ENCODE peak calls at places on chromosomes 3 and 15, in seven cellular contexts. One of them, this sample, is unnamed.

GRCh38 chr3:28077566-28077965 is 163.9 kb upstream of the CMC1 start:
- DNase-seq in AG08396: peak
- DNase-seq in NCI-H1092: no peak
- DNase-seq in ACHN: peak
- DNase-seq in A172: peak
- DNase-seq in frontal cortex: no peak
- DNase-seq in stimulated activated CD8-positive, alpha-beta memory T cell treated with anti-CD3 and anti-CD28 coated beads, Interleukin-15, amount 100 ng/mL, for 4 hours: no peak
- DNase-seq in this sample: no peak

GRCh38 chr3:99498544-99499234 is 139.7 kb upstream of the COL8A1 start:
- DNase-seq in AG08396: no peak
- DNase-seq in NCI-H1092: no peak
- DNase-seq in ACHN: no peak
- DNase-seq in A172: no peak
- DNase-seq in frontal cortex: no peak
- DNase-seq in stimulated activated CD8-positive, alpha-beta memory T cell treated with anti-CD3 and anti-CD28 coated beads, Interleukin-15, amount 100 ng/mL, for 4 hours: no peak
- DNase-seq in this sample: no peak

GRCh38 chr3:77815467-77815866 is 775.6 kb downstream of the ROBO2 start:
- DNase-seq in AG08396: no peak
- DNase-seq in NCI-H1092: peak
- DNase-seq in ACHN: peak
- DNase-seq in A172: no peak
- DNase-seq in frontal cortex: no peak
- DNase-seq in stimulated activated CD8-positive, alpha-beta memory T cell treated with anti-CD3 and anti-CD28 coated beads, Interleukin-15, amount 100 ng/mL, for 4 hours: no peak
- DNase-seq in this sample: no peak

GRCh38 chr15:61011576-61012336 is 217.3 kb downstream of the RORA start:
- DNase-seq in AG08396: no peak
- DNase-seq in NCI-H1092: no peak
- DNase-seq in ACHN: no peak
- DNase-seq in A172: no peak
- DNase-seq in frontal cortex: no peak
- DNase-seq in stimulated activated CD8-positive, alpha-beta memory T cell treated with anti-CD3 and anti-CD28 coated beads, Interleukin-15, amount 100 ng/mL, for 4 hours: no peak
- DNase-seq in this sample: no peak

GRCh38 chr3:87792532-87793321 is 266.1 kb downstream of the CGGBP1 start:
- DNase-seq in AG08396: no peak
- DNase-seq in NCI-H1092: no peak
- DNase-seq in ACHN: no peak
- DNase-seq in A172: peak
- DNase-seq in frontal cortex: no peak
- DNase-seq in stimulated activated CD8-positive, alpha-beta memory T cell treated with anti-CD3 and anti-CD28 coated beads, Interleukin-15, amount 100 ng/mL, for 4 hours: no peak
- DNase-seq in this sample: no peak

GRCh38 chr3:76152028-76152427 is 366.7 kb upstream of the ZNF717 start:
- DNase-seq in AG08396: no peak
- DNase-seq in NCI-H1092: no peak
- DNase-seq in ACHN: no peak
- DNase-seq in A172: no peak
- DNase-seq in frontal cortex: no peak
- DNase-seq in stimulated activated CD8-positive, alpha-beta memory T cell treated with anti-CD3 and anti-CD28 coated beads, Interleukin-15, amount 100 ng/mL, for 4 hours: no peak
- DNase-seq in this sample: no peak

GRCh38 chr3:84547971-84548970 is 410.5 kb upstream of the CADM2 start:
- DNase-seq in AG08396: peak
- DNase-seq in NCI-H1092: peak
- DNase-seq in ACHN: peak
- DNase-seq in A172: peak
- DNase-seq in frontal cortex: peak
- DNase-seq in stimulated activated CD8-positive, alpha-beta memory T cell treated with anti-CD3 and anti-CD28 coated beads, Interleukin-15, amount 100 ng/mL, for 4 hours: no peak
- DNase-seq in this sample: peak

GRCh38 chr3:53666026-53666425 is 171.6 kb downstream of the CACNA1D start:
- DNase-seq in AG08396: no peak
- DNase-seq in NCI-H1092: no peak
- DNase-seq in ACHN: no peak
- DNase-seq in A172: no peak
- DNase-seq in frontal cortex: no peak
- DNase-seq in stimulated activated CD8-positive, alpha-beta memory T cell treated with anti-CD3 and anti-CD28 coated beads, Interleukin-15, amount 100 ng/mL, for 4 hours: no peak
- DNase-seq in this sample: no peak

GRCh38 chr3:146803746-146804145 is 198.6 kb upstream of the PLSCR5 start:
- DNase-seq in AG08396: peak
- DNase-seq in NCI-H1092: no peak
- DNase-seq in ACHN: no peak
- DNase-seq in A172: peak
- DNase-seq in frontal cortex: no peak
- DNase-seq in stimulated activated CD8-positive, alpha-beta memory T cell treated with anti-CD3 and anti-CD28 coated beads, Interleukin-15, amount 100 ng/mL, for 4 hours: no peak
- DNase-seq in this sample: no peak

GRCh38 chr15:68795298-68795848 is 25.3 kb downstream of the ANP32A start:
- DNase-seq in AG08396: peak
- DNase-seq in NCI-H1092: no peak
- DNase-seq in ACHN: peak
- DNase-seq in A172: peak
- DNase-seq in frontal cortex: peak
- DNase-seq in stimulated activated CD8-positive, alpha-beta memory T cell treated with anti-CD3 and anti-CD28 coated beads, Interleukin-15, amount 100 ng/mL, for 4 hours: no peak
- DNase-seq in this sample: no peak

GRCh38 chr15:25618161-25618560 is 179.3 kb upstream of the UBE3A start:
- DNase-seq in AG08396: no peak
- DNase-seq in NCI-H1092: no peak
- DNase-seq in ACHN: no peak
- DNase-seq in A172: no peak
- DNase-seq in frontal cortex: no peak
- DNase-seq in stimulated activated CD8-positive, alpha-beta memory T cell treated with anti-CD3 and anti-CD28 coated beads, Interleukin-15, amount 100 ng/mL, for 4 hours: no peak
- DNase-seq in this sample: no peak

GRCh38 chr3:197500812-197501211 is 55.0 kb downstream of the BDH1 start:
- DNase-seq in AG08396: no peak
- DNase-seq in NCI-H1092: no peak
- DNase-seq in ACHN: no peak
- DNase-seq in A172: no peak
- DNase-seq in frontal cortex: no peak
- DNase-seq in stimulated activated CD8-positive, alpha-beta memory T cell treated with anti-CD3 and anti-CD28 coated beads, Interleukin-15, amount 100 ng/mL, for 4 hours: no peak
- DNase-seq in this sample: no peak

GRCh38 chr15:96767703-96768434 is 437.4 kb downstream of the NR2F2 start:
- DNase-seq in AG08396: no peak
- DNase-seq in NCI-H1092: no peak
- DNase-seq in ACHN: peak
- DNase-seq in A172: peak
- DNase-seq in frontal cortex: no peak
- DNase-seq in stimulated activated CD8-positive, alpha-beta memory T cell treated with anti-CD3 and anti-CD28 coated beads, Interleukin-15, amount 100 ng/mL, for 4 hours: no peak
- DNase-seq in this sample: peak

GRCh38 chr3:178719036-178719635 is 182.9 kb downstream of the KCNMB2 start:
- DNase-seq in AG08396: no peak
- DNase-seq in NCI-H1092: no peak
- DNase-seq in ACHN: no peak
- DNase-seq in A172: no peak
- DNase-seq in frontal cortex: no peak
- DNase-seq in stimulated activated CD8-positive, alpha-beta memory T cell treated with anti-CD3 and anti-CD28 coated beads, Interleukin-15, amount 100 ng/mL, for 4 hours: no peak
- DNase-seq in this sample: no peak

GRCh38 chr3:59563072-59563605 is 513.3 kb upstream of the CFAP20DC start:
- DNase-seq in AG08396: peak
- DNase-seq in NCI-H1092: no peak
- DNase-seq in ACHN: no peak
- DNase-seq in A172: peak
- DNase-seq in frontal cortex: no peak
- DNase-seq in stimulated activated CD8-positive, alpha-beta memory T cell treated with anti-CD3 and anti-CD28 coated beads, Interleukin-15, amount 100 ng/mL, for 4 hours: no peak
- DNase-seq in this sample: peak

GRCh38 chr3:183400352-183400751 is 28.1 kb downstream of the MCF2L2 start:
- DNase-seq in AG08396: no peak
- DNase-seq in NCI-H1092: no peak
- DNase-seq in ACHN: no peak
- DNase-seq in A172: no peak
- DNase-seq in frontal cortex: no peak
- DNase-seq in stimulated activated CD8-positive, alpha-beta memory T cell treated with anti-CD3 and anti-CD28 coated beads, Interleukin-15, amount 100 ng/mL, for 4 hours: no peak
- DNase-seq in this sample: no peak

GRCh38 chr3:14769531-14770325 is 49.0 kb upstream of the FGD5 start:
- DNase-seq in AG08396: peak
- DNase-seq in NCI-H1092: no peak
- DNase-seq in ACHN: no peak
- DNase-seq in A172: no peak
- DNase-seq in frontal cortex: no peak
- DNase-seq in stimulated activated CD8-positive, alpha-beta memory T cell treated with anti-CD3 and anti-CD28 coated beads, Interleukin-15, amount 100 ng/mL, for 4 hours: no peak
- DNase-seq in this sample: no peak

GRCh38 chr3:184423567-184423966 is 43.7 kb downstream of the CHRD start:
- DNase-seq in AG08396: no peak
- DNase-seq in NCI-H1092: no peak
- DNase-seq in ACHN: no peak
- DNase-seq in A172: no peak
- DNase-seq in frontal cortex: no peak
- DNase-seq in stimulated activated CD8-positive, alpha-beta memory T cell treated with anti-CD3 and anti-CD28 coated beads, Interleukin-15, amount 100 ng/mL, for 4 hours: no peak
- DNase-seq in this sample: no peak

GRCh38 chr3:154615451-154615850 is 185.5 kb upstream of the GPR149 start:
- DNase-seq in AG08396: no peak
- DNase-seq in NCI-H1092: no peak
- DNase-seq in ACHN: no peak
- DNase-seq in A172: no peak
- DNase-seq in frontal cortex: no peak
- DNase-seq in stimulated activated CD8-positive, alpha-beta memory T cell treated with anti-CD3 and anti-CD28 coated beads, Interleukin-15, amount 100 ng/mL, for 4 hours: no peak
- DNase-seq in this sample: no peak

GRCh38 chr15:70867911-70868467 is 14.0 kb upstream of the LARP6 start:
- DNase-seq in AG08396: peak
- DNase-seq in NCI-H1092: no peak
- DNase-seq in ACHN: no peak
- DNase-seq in A172: no peak
- DNase-seq in frontal cortex: no peak
- DNase-seq in stimulated activated CD8-positive, alpha-beta memory T cell treated with anti-CD3 and anti-CD28 coated beads, Interleukin-15, amount 100 ng/mL, for 4 hours: no peak
- DNase-seq in this sample: no peak

GRCh38 chr3:72663429-72663828 is 184.8 kb downstream of the SHQ1 start:
- DNase-seq in AG08396: no peak
- DNase-seq in NCI-H1092: peak
- DNase-seq in ACHN: no peak
- DNase-seq in A172: no peak
- DNase-seq in frontal cortex: peak
- DNase-seq in stimulated activated CD8-positive, alpha-beta memory T cell treated with anti-CD3 and anti-CD28 coated beads, Interleukin-15, amount 100 ng/mL, for 4 hours: no peak
- DNase-seq in this sample: no peak

GRCh38 chr3:184772667-184773272 is 39.2 kb upstream of the VPS8 start:
- DNase-seq in AG08396: no peak
- DNase-seq in NCI-H1092: no peak
- DNase-seq in ACHN: no peak
- DNase-seq in A172: no peak
- DNase-seq in frontal cortex: no peak
- DNase-seq in stimulated activated CD8-positive, alpha-beta memory T cell treated with anti-CD3 and anti-CD28 coated beads, Interleukin-15, amount 100 ng/mL, for 4 hours: no peak
- DNase-seq in this sample: no peak

GRCh38 chr15:56017511-56017910 is 24.1 kb upstream of the NEDD4 start:
- DNase-seq in AG08396: no peak
- DNase-seq in NCI-H1092: no peak
- DNase-seq in ACHN: no peak
- DNase-seq in A172: no peak
- DNase-seq in frontal cortex: no peak
- DNase-seq in stimulated activated CD8-positive, alpha-beta memory T cell treated with anti-CD3 and anti-CD28 coated beads, Interleukin-15, amount 100 ng/mL, for 4 hours: no peak
- DNase-seq in this sample: no peak

GRCh38 chr15:86004061-86004460 is 75.6 kb upstream of the AGBL1 start:
- DNase-seq in AG08396: no peak
- DNase-seq in NCI-H1092: no peak
- DNase-seq in ACHN: no peak
- DNase-seq in A172: no peak
- DNase-seq in frontal cortex: no peak
- DNase-seq in stimulated activated CD8-positive, alpha-beta memory T cell treated with anti-CD3 and anti-CD28 coated beads, Interleukin-15, amount 100 ng/mL, for 4 hours: no peak
- DNase-seq in this sample: no peak

GRCh38 chr3:94004301-94004910 is 24.0 kb downstream of the STX19 start:
- DNase-seq in AG08396: peak
- DNase-seq in NCI-H1092: no peak
- DNase-seq in ACHN: peak
- DNase-seq in A172: peak
- DNase-seq in frontal cortex: peak
- DNase-seq in stimulated activated CD8-positive, alpha-beta memory T cell treated with anti-CD3 and anti-CD28 coated beads, Interleukin-15, amount 100 ng/mL, for 4 hours: no peak
- DNase-seq in this sample: peak

GRCh38 chr3:97389883-97390282 is 374.7 kb upstream of the ARL6 start:
- DNase-seq in AG08396: no peak
- DNase-seq in NCI-H1092: peak
- DNase-seq in ACHN: no peak
- DNase-seq in A172: no peak
- DNase-seq in frontal cortex: no peak
- DNase-seq in stimulated activated CD8-positive, alpha-beta memory T cell treated with anti-CD3 and anti-CD28 coated beads, Interleukin-15, amount 100 ng/mL, for 4 hours: no peak
- DNase-seq in this sample: no peak

GRCh38 chr15:92503889-92504288 is 110.2 kb downstream of the ST8SIA2 start:
- DNase-seq in AG08396: no peak
- DNase-seq in NCI-H1092: no peak
- DNase-seq in ACHN: no peak
- DNase-seq in A172: no peak
- DNase-seq in frontal cortex: no peak
- DNase-seq in stimulated activated CD8-positive, alpha-beta memory T cell treated with anti-CD3 and anti-CD28 coated beads, Interleukin-15, amount 100 ng/mL, for 4 hours: no peak
- DNase-seq in this sample: no peak

GRCh38 chr15:64016257-64016656 is 30.0 kb downstream of the DAPK2 start:
- DNase-seq in AG08396: no peak
- DNase-seq in NCI-H1092: no peak
- DNase-seq in ACHN: no peak
- DNase-seq in A172: no peak
- DNase-seq in frontal cortex: no peak
- DNase-seq in stimulated activated CD8-positive, alpha-beta memory T cell treated with anti-CD3 and anti-CD28 coated beads, Interleukin-15, amount 100 ng/mL, for 4 hours: no peak
- DNase-seq in this sample: no peak

GRCh38 chr3:12458901-12459300 is 25.4 kb upstream of the TSEN2 start:
- DNase-seq in AG08396: no peak
- DNase-seq in NCI-H1092: no peak
- DNase-seq in ACHN: no peak
- DNase-seq in A172: no peak
- DNase-seq in frontal cortex: no peak
- DNase-seq in stimulated activated CD8-positive, alpha-beta memory T cell treated with anti-CD3 and anti-CD28 coated beads, Interleukin-15, amount 100 ng/mL, for 4 hours: no peak
- DNase-seq in this sample: no peak

GRCh38 chr3:60104045-60104444 is 1054.2 kb upstream of the CFAP20DC start:
- DNase-seq in AG08396: no peak
- DNase-seq in NCI-H1092: no peak
- DNase-seq in ACHN: no peak
- DNase-seq in A172: no peak
- DNase-seq in frontal cortex: no peak
- DNase-seq in stimulated activated CD8-positive, alpha-beta memory T cell treated with anti-CD3 and anti-CD28 coated beads, Interleukin-15, amount 100 ng/mL, for 4 hours: no peak
- DNase-seq in this sample: no peak

GRCh38 chr15:65399001-65399706 is 21.4 kb upstream of the IGDCC3 start:
- DNase-seq in AG08396: no peak
- DNase-seq in NCI-H1092: no peak
- DNase-seq in ACHN: no peak
- DNase-seq in A172: no peak
- DNase-seq in frontal cortex: no peak
- DNase-seq in stimulated activated CD8-positive, alpha-beta memory T cell treated with anti-CD3 and anti-CD28 coated beads, Interleukin-15, amount 100 ng/mL, for 4 hours: no peak
- DNase-seq in this sample: no peak

GRCh38 chr15:84552896-84553295 is 47.9 kb upstream of the ZSCAN2 start:
- DNase-seq in AG08396: peak
- DNase-seq in NCI-H1092: no peak
- DNase-seq in ACHN: no peak
- DNase-seq in A172: no peak
- DNase-seq in frontal cortex: no peak
- DNase-seq in stimulated activated CD8-positive, alpha-beta memory T cell treated with anti-CD3 and anti-CD28 coated beads, Interleukin-15, amount 100 ng/mL, for 4 hours: no peak
- DNase-seq in this sample: peak